ENCODE peak calls at places on chromosomes 5 and 9, in five cellular contexts. C, W, D, M and R are unnamed samples.
A peak's percentile ranks its signal among the peaks of the same experiment; 100 is the strongest.

GRCh38 chr5:147507480-147508126 is 2.3 kb downstream of the DPYSL3 start:
- DNase-seq in C (no peak), W (no peak), D (no peak), M (no peak), R (no peak)

GRCh38 chr9:98785333-98785933 is 10.9 kb downstream of the ANKS6 start:
- DNase-seq in C (no peak), W (no peak), D (peak; percentile 56), M (no peak), R (no peak)

GRCh38 chr5:137751869-137752491 is 2.2 kb downstream of the HNRNPA0 start:
- DNase-seq in C (peak; percentile 79), W (peak; percentile 64), D (no peak), M (no peak), R (no peak)

GRCh38 chr5:132981288-132981687 is 17.9 kb upstream of the AFF4 start:
- DNase-seq in C (no peak), W (no peak), D (no peak), M (no peak), R (no peak)

GRCh38 chr9:132697230-132697629 is 27.0 kb downstream of the GTF3C4 start:
- DNase-seq in C (no peak), W (peak; percentile 13), D (no peak), M (no peak), R (no peak)

GRCh38 chr5:100430268-100430900 is 104.8 kb upstream of the FAM174A start:
- DNase-seq in C (peak; percentile 79), W (peak; percentile 23), D (no peak), M (peak; percentile 53), R (peak; percentile 22)

GRCh38 chr9:77897292-77897691 is 134.3 kb downstream of the GNAQ start:
- DNase-seq in C (peak; percentile 71), W (no peak), D (no peak), M (no peak), R (peak; percentile 9)

GRCh38 chr9:97985058-97985861 is 2.1 kb downstream of the ANP32B start:
- DNase-seq in C (peak; percentile 47), W (no peak), D (peak; percentile 65), M (peak; percentile 55), R (peak; percentile 19)

GRCh38 chr5:113434889-113435288 is at the start of gene TSSK1B:
- DNase-seq in C (no peak), W (no peak), D (no peak), M (no peak), R (no peak)

GRCh38 chr5:6309949-6310348 is 68.4 kb downstream of the MED10 start:
- DNase-seq in C (no peak), W (no peak), D (no peak), M (no peak), R (no peak)
- H3K27me3 ChIP-seq in C (peaks cover 53% of the 10 kb centered on the region), W (peaks cover 3% of the 10 kb centered on the region), D (no peaks in the 10 kb centered on the region), M (no peaks in the 10 kb centered on the region), R (no peaks in the 10 kb centered on the region)

DNA sequence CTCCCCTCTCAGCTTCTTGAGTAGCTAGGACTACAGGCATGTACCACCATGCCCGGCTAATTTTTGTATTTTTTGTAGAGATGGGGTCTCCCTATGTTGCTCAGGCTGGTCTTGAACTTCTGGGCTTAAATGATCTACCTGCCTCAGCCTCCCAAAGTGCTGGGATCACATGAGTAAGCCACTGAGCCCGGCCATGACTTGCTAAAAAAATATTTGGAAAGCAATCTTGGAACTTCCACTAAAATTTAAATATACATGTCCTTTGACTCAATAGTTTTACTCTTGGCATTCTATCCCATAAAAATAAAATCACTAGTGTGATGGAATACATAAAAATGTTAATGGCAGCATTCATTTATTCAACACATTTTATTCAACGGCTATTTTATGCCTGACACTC is 50.5 kb downstream of the KCNV2 start:
- DNase-seq in C (no peak), W (no peak), D (no peak), M (no peak), R (no peak)
- H3K4me1 ChIP-seq in C (peaks cover 31% of the 10 kb centered on the region), W (no peaks in the 10 kb centered on the region), D (no peaks in the 10 kb centered on the region), M (no peaks in the 10 kb centered on the region), R (peaks cover 14% of the 10 kb centered on the region)

DNA sequence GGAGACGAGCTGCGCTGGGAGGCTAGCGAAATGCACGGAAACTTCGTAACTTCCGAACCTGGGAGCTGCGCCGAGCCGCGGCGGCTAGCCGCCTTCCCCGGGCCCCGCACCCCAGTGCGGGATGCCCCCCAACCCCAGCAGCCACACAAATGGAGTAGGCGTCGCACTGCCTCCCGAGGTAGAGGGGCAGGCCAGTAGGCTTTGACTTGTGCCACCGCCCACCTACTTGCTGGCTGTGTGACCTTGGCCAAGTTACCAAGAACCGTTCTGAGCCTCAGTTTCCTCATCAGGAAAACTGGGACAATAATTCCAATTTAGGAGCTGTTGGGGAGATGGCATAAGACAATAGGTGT is 540 bp upstream of the STRBP start:
- DNase-seq in C (no peak), W (no peak), D (no peak), M (no peak), R (no peak)
- H3K27ac ChIP-seq in C (peak overlapping the region; percentile 55), W (peak overlapping the region; percentile 19), D (peak overlapping the region; percentile 60), M (peak overlapping the region; percentile 55), R (peak overlapping the region; percentile 78)

GRCh38 chr9:893115-893514 is 51.6 kb downstream of the DMRT1 start:
- DNase-seq in C (no peak), W (no peak), D (no peak), M (no peak), R (no peak)
- H3K27me3 ChIP-seq in C (no peaks in the 10 kb centered on the region), W (no peaks in the 10 kb centered on the region), D (no peaks in the 10 kb centered on the region), M (no peaks in the 10 kb centered on the region), R (peaks cover 20% of the 10 kb centered on the region)

GRCh38 chr5:145978672-145979071 is 42.3 kb downstream of the SH3RF2 start:
- DNase-seq in C (no peak), W (no peak), D (no peak), M (peak; percentile 74), R (peak; percentile 18)
- H3K4me1 ChIP-seq in C (no peaks in the 10 kb centered on the region), W (peaks cover 83% of the 10 kb centered on the region), D (no peaks in the 10 kb centered on the region), M (peaks cover 70% of the 10 kb centered on the region), R (peaks cover 33% of the 10 kb centered on the region)

DNA sequence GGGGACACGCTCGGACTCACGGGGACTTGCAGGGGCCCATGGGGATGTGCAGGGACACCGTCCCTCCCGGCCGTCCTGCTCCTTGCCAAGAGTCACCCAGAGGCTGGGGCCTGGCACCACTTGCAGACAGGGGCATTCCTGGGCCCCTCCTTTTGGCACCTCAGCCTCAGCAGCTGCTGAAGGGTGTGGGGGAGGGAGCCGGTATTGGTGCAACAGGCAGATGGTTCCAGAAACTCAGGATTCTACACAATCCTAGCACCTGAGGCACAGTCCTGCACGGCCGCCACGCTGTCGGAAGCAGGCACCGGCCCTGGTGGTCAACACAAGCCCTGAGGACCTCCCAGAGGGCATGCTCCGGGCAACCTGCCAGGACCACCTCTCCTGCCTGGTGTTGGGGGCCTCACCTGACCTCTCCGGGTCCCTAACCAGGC is 19.3 kb upstream of the SLC12A7 start:
- DNase-seq in C (no peak), W (no peak), D (no peak), M (peak; percentile 58), R (no peak)
- H3K27ac ChIP-seq in C (no peak overlapping the region), W (no peak overlapping the region), D (no peak overlapping the region), M (no peak overlapping the region), R (no peak overlapping the region)

DNA sequence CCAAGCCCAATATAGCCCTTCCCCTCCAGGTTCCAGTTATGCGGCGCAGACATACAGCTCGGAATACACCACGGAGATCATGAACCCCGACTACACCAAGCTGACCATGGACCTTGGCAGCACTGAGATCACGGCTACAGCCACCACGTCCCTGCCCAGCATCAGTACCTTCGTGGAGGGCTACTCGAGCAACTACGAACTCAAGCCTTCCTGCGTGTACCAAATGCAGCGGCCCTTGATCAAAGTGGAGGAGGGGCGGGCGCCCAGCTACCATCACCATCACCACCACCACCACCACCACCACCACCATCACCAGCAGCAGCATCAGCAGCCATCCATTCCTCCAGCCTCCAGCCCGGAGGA is 6.3 kb downstream of the NR4A3 start:
- DNase-seq in C (no peak), W (no peak), D (no peak), M (no peak), R (no peak)
- H3K27me3 ChIP-seq in C (peaks cover 89% of the 10 kb centered on the region), W (no peaks in the 10 kb centered on the region), D (no peaks in the 10 kb centered on the region), M (no peaks in the 10 kb centered on the region), R (peaks cover 89% of the 10 kb centered on the region)

DNA sequence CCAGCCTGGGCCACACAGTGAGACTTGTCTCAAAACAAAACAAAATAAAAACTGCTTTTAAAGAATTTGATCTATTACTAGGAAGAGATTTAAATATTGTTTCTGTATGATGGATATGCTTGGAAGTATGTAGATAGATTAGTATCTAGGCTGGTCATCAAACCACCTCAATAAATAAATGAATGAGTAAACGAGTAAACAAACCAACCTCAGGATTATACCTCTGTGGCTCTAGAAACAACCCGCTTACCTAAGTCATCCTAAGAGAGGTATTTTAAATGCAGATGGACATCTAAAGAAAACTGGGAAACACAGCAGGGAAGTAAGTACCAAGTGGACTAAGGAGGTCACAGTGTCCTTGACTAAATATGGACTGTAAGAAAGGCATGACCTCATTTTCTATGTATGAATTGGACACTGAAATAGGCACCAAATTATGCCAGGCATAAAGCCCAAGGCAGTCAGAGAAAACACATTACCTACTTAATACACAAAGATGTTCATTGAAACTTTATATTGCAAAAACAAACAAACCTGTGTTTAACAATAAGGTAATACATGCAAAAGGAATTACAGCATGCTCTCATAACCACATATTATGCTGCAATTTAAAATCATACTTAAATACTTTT is 7.3 kb downstream of the ANKH start:
- DNase-seq in C (no peak), W (no peak), D (no peak), M (no peak), R (no peak)
- H3K4me1 ChIP-seq in C (no peaks in the 10 kb centered on the region), W (peaks cover 5% of the 10 kb centered on the region), D (no peaks in the 10 kb centered on the region), M (peaks cover 16% of the 10 kb centered on the region), R (peaks cover 72% of the 10 kb centered on the region)